ENCODE peak calls at places on chromosomes 3 and 15, in eight cellular contexts. Y, X, I, E, V, P, K and C are unnamed samples.

GRCh38 chr15:63111481-63111880 is 10.2 kb upstream of the LACTB start:
- DNase-seq in K (no peak), Y (no peak), E (no peak), P (no peak), V (no peak), I (no peak), X (no peak), C (no peak)

GRCh38 chr3:30605706-30606300 is 598 bp upstream of the TGFBR2 start:
- DNase-seq in E (no peak), I (no peak), P (no peak), X (no peak), V (no peak), Y (no peak), K (no peak), C (no peak)

GRCh38 chr3:49666592-49666991 is 7.6 kb upstream of the APEH start:
- DNase-seq in I (no peak), X (no peak), V (no peak), Y (no peak), P (no peak), K (peak), E (no peak), C (peak)

GRCh38 chr3:164897335-164897734 is 181.0 kb downstream of the SI start:
- DNase-seq in Y (no peak), E (no peak), P (no peak), I (no peak), V (no peak), X (no peak), K (no peak), C (no peak)

GRCh38 chr3:27483117-27484001 is 825 bp downstream of the SLC4A7 start:
- DNase-seq in X (peak), Y (peak), P (peak), V (peak), E (peak), I (peak), K (peak), C (peak)

GRCh38 chr3:137008976-137009375 is 51.2 kb downstream of the IL20RB start:
- DNase-seq in Y (no peak), V (no peak), P (no peak), I (no peak), K (no peak), E (no peak), X (no peak), C (no peak)

GRCh38 chr15:62453979-62454378 is 288.9 kb upstream of the C2CD4B start:
- DNase-seq in Y (no peak), E (peak), X (no peak), I (peak), V (no peak), P (no peak), K (no peak), C (no peak)

GRCh38 chr15:47066386-47066785 is 650.9 kb upstream of the SEMA6D start:
- DNase-seq in Y (no peak), X (no peak), P (no peak), K (peak), I (no peak), V (no peak), E (no peak), C (peak)

GRCh38 chr3:183560607-183561006 is 5.1 kb upstream of the KLHL6 start:
- DNase-seq in V (no peak), E (no peak), X (no peak), P (peak), I (no peak), K (peak), Y (no peak), C (peak)

GRCh38 chr3:113844622-113845222 is 6.1 kb downstream of the GRAMD1C start:
- DNase-seq in P (no peak), K (no peak), Y (no peak), X (no peak), V (no peak), E (peak), I (peak), C (peak)

GRCh38 chr3:65729553-65729952 is 309.2 kb downstream of the MAGI1 start:
- DNase-seq in E (peak), K (no peak), P (no peak), I (no peak), V (no peak), X (no peak), Y (no peak), C (no peak)

GRCh38 chr3:141707741-141708203 is 30.3 kb upstream of the RNF7 start:
- DNase-seq in P (no peak), E (peak), K (no peak), I (no peak), V (no peak), X (no peak), Y (no peak), C (no peak)

GRCh38 chr3:13145131-13145825 is 72.0 kb upstream of the IQSEC1 start:
- DNase-seq in K (peak), E (no peak), X (peak), V (peak), P (no peak), I (no peak), Y (no peak), C (no peak)

GRCh38 chr3:120741837-120742197 is 499 bp downstream of the RABL3 start:
- DNase-seq in X (no peak), K (no peak), I (peak), Y (no peak), E (peak), P (no peak), V (no peak), C (no peak)

GRCh38 chr15:39942101-39942752 is 8.3 kb downstream of the EIF2AK4 start:
- DNase-seq in V (no peak), I (no peak), E (peak), K (no peak), P (no peak), Y (no peak), X (no peak), C (peak)

GRCh38 chr3:32200991-32201758 is 37.3 kb upstream of the CMTM8 start:
- DNase-seq in X (peak), Y (peak), E (no peak), P (no peak), V (no peak), I (no peak), K (no peak), C (no peak)

GRCh38 chr3:34260266-34260990 is 462.0 kb downstream of the PDCD6IP start:
- DNase-seq in V (peak), Y (peak), E (peak), K (peak), X (peak), I (peak), P (no peak), C (peak)

GRCh38 chr3:6723205-6723604 is 137.7 kb upstream of the GRM7 start:
- DNase-seq in Y (no peak), K (no peak), V (no peak), X (no peak), P (no peak), I (no peak), E (no peak), C (no peak)